ENCODE peak calls at places on chromosomes 2 and 18, in four cellular contexts. A, N, U and S are unnamed samples.

GRCh38 chr2:201466050-201466660 is 14.6 kb downstream of the STRADB start:
- DNase-seq in U (no peak), N (no peak), A (no peak), S (no peak)

GRCh38 chr2:10790228-10790973 is 22.2 kb downstream of the PDIA6 start:
- DNase-seq in N (no peak), U (no peak), A (no peak), S (no peak)

GRCh38 chr2:2922156-2922555 is 455.5 kb downstream of the EIPR1 start:
- DNase-seq in A (no peak), U (no peak), N (no peak), S (no peak)

GRCh38 chr18:13051950-13052349 is 60.8 kb downstream of the CEP192 start:
- DNase-seq in N (no peak), U (peak; percentile 47), A (peak; percentile 17), S (peak; percentile 13)

GRCh38 chr18:36043153-36043552 is 24.2 kb downstream of the RPRD1A start:
- DNase-seq in A (no peak), U (no peak), N (no peak), S (no peak)

GRCh38 chr2:127309468-127309867 is 15.5 kb upstream of the ERCC3 start:
- DNase-seq in U (no peak), A (no peak), N (no peak), S (no peak)

GRCh38 chr2:68387408-68388350 is 22.6 kb downstream of the PLEK start:
- DNase-seq in A (peak; percentile 95), U (peak; percentile 75), N (no peak), S (no peak)

GRCh38 chr2:205714058-205714776 is 31.9 kb downstream of the NRP2 start:
- DNase-seq in A (peak; percentile 78), U (no peak), N (no peak), S (no peak)

GRCh38 chr2:120559401-120559800 is 176.3 kb upstream of the GLI2 start:
- DNase-seq in U (no peak), N (no peak), A (no peak), S (no peak)

GRCh38 chr2:84970956-84971798 is at the start of gene KCMF1:
- DNase-seq in U (no peak), N (peak; percentile 90), A (no peak), S (peak; percentile 70)

GRCh38 chr18:61236476-61237057 is 96.7 kb upstream of the CDH20 start:
- DNase-seq in U (no peak), A (no peak), N (no peak), S (no peak)

GRCh38 chr18:68466714-68467113 is 248.2 kb downstream of the TMX3 start:
- DNase-seq in N (no peak), A (no peak), U (no peak), S (no peak)

GRCh38 chr2:11701831-11702301 is 31.9 kb upstream of the NTSR2 start:
- DNase-seq in U (peak; percentile 56), A (peak; percentile 13), N (no peak), S (no peak)

GRCh38 chr2:209321076-209321475 is 102.8 kb upstream of the MAP2 start:
- DNase-seq in A (no peak), U (no peak), N (no peak), S (no peak)

GRCh38 chr2:143139835-143140393 is 10.7 kb downstream of the ARHGAP15 start:
- DNase-seq in A (no peak), N (no peak), U (no peak), S (no peak)

GRCh38 chr2:199364153-199364552 is 93.6 kb downstream of the SATB2 start:
- DNase-seq in N (no peak), A (no peak), U (no peak), S (no peak)

GRCh38 chr2:37020212-37020886 is 54.0 kb upstream of the STRN start:
- DNase-seq in U (no peak), N (no peak), A (no peak), S (no peak)

GRCh38 chr2:190570871-190571270 is 36.3 kb upstream of the NEMP2 start:
- DNase-seq in A (no peak), N (no peak), U (no peak), S (no peak)

GRCh38 chr18:57749604-57749970 is 53.5 kb downstream of the ATP8B1 start:
- DNase-seq in U (no peak), A (no peak), N (no peak), S (no peak)

DNA sequence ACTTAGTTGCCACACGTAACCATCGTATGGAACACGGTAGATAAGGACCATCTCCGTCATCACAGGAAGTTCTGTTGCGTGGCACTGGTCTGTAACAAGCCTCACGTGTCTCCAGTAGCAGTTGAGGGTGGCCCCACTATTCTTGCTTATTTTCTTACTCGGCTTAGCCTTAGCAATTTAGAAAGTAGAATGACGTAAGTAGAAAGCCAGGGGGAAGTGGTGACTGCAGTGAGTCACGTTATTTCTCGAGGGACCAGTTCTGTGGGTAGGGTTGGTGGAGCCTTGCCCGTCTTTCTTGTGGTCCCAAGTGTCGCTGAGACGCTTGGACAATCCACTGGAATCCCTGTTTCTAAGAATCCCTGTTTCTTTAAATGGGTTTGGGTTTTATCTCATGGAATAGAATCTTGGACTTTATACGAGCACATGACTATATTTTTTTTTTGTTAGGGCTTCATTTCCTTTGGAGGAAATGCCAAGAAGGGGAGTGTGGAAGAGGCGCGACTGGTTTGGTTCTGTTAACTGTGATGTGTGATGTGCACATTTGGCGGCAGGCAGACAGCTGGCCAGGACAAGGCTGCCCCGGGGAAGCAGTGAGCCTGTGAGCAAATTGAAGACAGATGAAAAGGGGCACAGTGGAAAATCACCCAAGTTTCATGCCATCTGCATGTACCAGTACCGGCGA is 96.2 kb downstream of the CABLES1 start:
- DNase-seq in A (peak; percentile 99), U (peak; percentile 99), N (no peak), S (peak; percentile 55)
- TF ChIP-seq POLR2AphosphoS5 in A (peak; percentile 48), U (peak; percentile 81), N (no peak), S (no peak)

GRCh38 chr2:106960633-106961205 is 74.8 kb upstream of the ST6GAL2 start:
- DNase-seq in U (no peak), N (no peak), A (no peak), S (no peak)

GRCh38 chr2:106961328-106961727 is 75.4 kb upstream of the ST6GAL2 start:
- DNase-seq in A (no peak), N (no peak), U (no peak), S (no peak)

GRCh38 chr2:106963893-106964292 is 77.9 kb upstream of the ST6GAL2 start:
- DNase-seq in N (no peak), U (no peak), A (no peak), S (no peak)

GRCh38 chr2:106965611-106966010 is 79.6 kb upstream of the ST6GAL2 start:
- DNase-seq in A (no peak), U (no peak), N (no peak), S (no peak)

DNA sequence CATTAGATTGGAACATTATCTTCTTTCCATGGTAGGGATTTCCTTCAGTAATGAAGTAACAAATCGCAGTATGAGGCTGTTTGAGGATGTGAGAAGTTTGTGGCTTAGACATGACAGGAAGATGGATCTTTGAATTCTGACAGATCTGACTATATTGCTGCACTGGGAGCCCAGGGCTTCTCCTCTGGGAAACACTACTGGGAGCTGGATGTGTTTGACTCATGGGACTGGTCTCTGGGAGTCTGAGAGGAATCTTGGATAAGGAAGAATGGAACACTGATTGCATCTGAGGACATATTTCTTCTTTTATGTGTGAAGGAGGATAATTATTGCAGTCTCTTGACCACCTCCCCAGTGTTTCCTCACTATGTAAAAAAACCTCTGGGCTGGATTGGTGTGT is 77.2 kb upstream of the ST6GAL2 start:
- DNase-seq in U (no peak), A (no peak), N (no peak), S (no peak)
- TF ChIP-seq SPI1 in U (no peak), A (peak; percentile 26), N (no peak), S (no peak)

DNA sequence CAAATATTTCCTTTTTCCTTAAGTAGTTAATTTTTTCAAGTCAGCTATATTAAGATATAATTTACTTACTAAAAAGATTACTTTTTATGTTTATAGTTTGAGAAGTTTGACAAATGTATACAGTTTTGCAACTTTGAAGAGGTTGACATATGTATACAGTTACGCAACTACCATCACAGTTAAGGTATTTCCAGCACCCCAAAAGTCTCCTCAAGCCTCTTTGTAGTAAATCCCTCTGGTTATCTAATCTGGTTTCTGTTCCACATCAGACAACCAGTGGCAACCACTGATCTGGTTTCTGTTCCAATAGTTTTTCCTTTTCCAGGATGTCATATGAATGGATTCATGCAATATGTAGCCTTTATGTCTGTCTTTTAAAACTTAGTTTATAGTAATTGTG is 23.5 kb downstream of the IFIH1 start:
- DNase-seq in A (no peak), U (no peak), N (no peak), S (no peak)
- TF ChIP-seq POLR2AphosphoS5 in A (no peak), U (no peak), N (no peak), S (no peak)

GRCh38 chr2:204264068-204264693 is 281.1 kb upstream of the PARD3B start:
- DNase-seq in U (no peak), A (no peak), N (no peak), S (no peak)
- TF ChIP-seq SPI1 in U (no peak), A (no peak), N (no peak), S (no peak)